ENCODE peak calls at places on chromosomes 5 and 9, in eight cellular contexts. O, Q, F, R, I, T, Z and C are unnamed samples.

GRCh38 chr9:137387034-137387890 is 35.7 kb downstream of the EXD3 start:
- DNase-seq in Z (no peak), O (no peak), T (no peak), Q (no peak), I (peak), F (no peak), R (peak), C (no peak)

GRCh38 chr9:129415031-129415953 is 205.6 kb downstream of the C9orf50 start:
- DNase-seq in O (no peak), Q (no peak), T (no peak), F (no peak), Z (no peak), R (no peak), I (no peak), C (no peak)

GRCh38 chr5:82164109-82164956 is 113.8 kb downstream of the RPS23 start:
- DNase-seq in O (no peak), F (no peak), R (no peak), T (no peak), Z (no peak), Q (no peak), I (no peak), C (peak)

GRCh38 chr9:12859704-12860251 is 85.0 kb downstream of the LURAP1L start:
- DNase-seq in Q (no peak), F (no peak), O (no peak), R (no peak), T (no peak), Z (no peak), I (no peak), C (peak)

GRCh38 chr5:19547640-19548039 is 440.4 kb downstream of the CDH18 start:
- DNase-seq in O (no peak), F (no peak), Z (no peak), T (no peak), I (no peak), Q (no peak), R (no peak), C (no peak)

GRCh38 chr9:98259791-98260190 is 4.3 kb upstream of the TBC1D2 start:
- DNase-seq in F (no peak), O (no peak), Q (no peak), R (no peak), Z (no peak), T (no peak), I (no peak), C (no peak)

GRCh38 chr5:135308752-135309151 is 90.3 kb downstream of the MACROH2A1 start:
- DNase-seq in I (no peak), R (no peak), O (no peak), Q (no peak), Z (no peak), T (no peak), F (no peak), C (peak)

GRCh38 chr5:38099205-38100144 is 158.9 kb upstream of the EGFLAM start:
- DNase-seq in R (no peak), T (no peak), I (no peak), Q (no peak), O (no peak), F (no peak), Z (no peak), C (no peak)

GRCh38 chr5:115366223-115366622 is 69.8 kb upstream of the CCDC112 start:
- DNase-seq in F (no peak), R (no peak), Q (no peak), I (no peak), T (no peak), O (no peak), Z (no peak), C (peak)

GRCh38 chr5:150778103-150778516 is 447 bp upstream of the SMIM3 start:
- DNase-seq in F (peak), T (no peak), Z (no peak), I (no peak), O (no peak), Q (peak), R (peak), C (no peak)

GRCh38 chr9:129988607-129989361 is 54.2 kb downstream of the FNBP1 start:
- DNase-seq in T (no peak), F (no peak), Z (no peak), Q (no peak), O (no peak), I (no peak), R (no peak), C (no peak)

GRCh38 chr9:136847065-136847826 is 2.0 kb upstream of the PHPT1 start:
- DNase-seq in T (no peak), F (peak), Q (no peak), Z (peak), I (no peak), O (no peak), R (no peak), C (peak)

GRCh38 chr9:137275203-137275936 is 2.2 kb upstream of the TOR4A start:
- DNase-seq in Z (no peak), R (no peak), O (no peak), Q (no peak), F (no peak), T (no peak), I (no peak), C (no peak)

GRCh38 chr5:52728201-52728600 is 59.5 kb upstream of the ITGA1 start:
- DNase-seq in I (no peak), O (no peak), Q (no peak), T (no peak), F (no peak), Z (no peak), R (no peak), C (no peak)

GRCh38 chr5:73443725-73444498 is 4.7 kb downstream of the FOXD1 start:
- DNase-seq in R (peak), F (no peak), Z (no peak), I (no peak), O (no peak), Q (no peak), T (no peak), C (no peak)

GRCh38 chr5:53166101-53166500 is 56.5 kb upstream of the MOCS2 start:
- DNase-seq in O (no peak), T (no peak), Z (no peak), I (no peak), R (no peak), F (no peak), Q (no peak), C (no peak)

GRCh38 chr5:600551-601541 is 11.3 kb upstream of the CEP72 start:
- DNase-seq in F (no peak), Z (no peak), I (no peak), T (no peak), O (peak), Q (no peak), R (peak), C (no peak)

GRCh38 chr9:30075451-30076199 is 2308.8 kb upstream of the ACO1 start:
- DNase-seq in R (no peak), F (no peak), T (peak), O (no peak), Q (no peak), I (peak), Z (no peak), C (no peak)